ENCODE peak calls at places on chromosomes 6 and 20, in nine cellular contexts. Q, G, K, S, Y, I, D, F and U are unnamed samples.

GRCh38 chr6:10759884-10760329 is 12.3 kb downstream of the TMEM14B start:
- DNase-seq in F (no peak), S (no peak), I (peak), D (no peak), Y (no peak), Q (no peak), G (no peak), K (peak), U (no peak)

GRCh38 chr20:11274137-11274536 is 600.3 kb upstream of the JAG1 start:
- DNase-seq in G (no peak), S (no peak), I (peak), K (peak), Y (peak), F (peak), D (no peak), Q (peak), U (peak)

GRCh38 chr6:1524040-1524480 is 85.7 kb upstream of the FOXC1 start:
- DNase-seq in I (peak), G (no peak), Q (peak), S (peak), F (peak), Y (peak), K (peak), D (peak), U (peak)

GRCh38 chr20:48282591-48283228 is 497.4 kb upstream of the SULF2 start:
- DNase-seq in K (no peak), F (no peak), D (no peak), S (no peak), Y (no peak), G (no peak), I (no peak), Q (no peak), U (no peak)

GRCh38 chr6:85864453-85865401 is 222.0 kb upstream of the SYNCRIP start:
- DNase-seq in D (no peak), F (no peak), Q (no peak), I (peak), Y (no peak), G (no peak), S (no peak), K (peak), U (no peak)

GRCh38 chr6:42254505-42254904 is 36.8 kb upstream of the MRPS10 start:
- DNase-seq in Y (no peak), F (no peak), I (no peak), G (no peak), K (no peak), D (no peak), Q (no peak), S (no peak), U (no peak)

GRCh38 chr6:34277763-34278112 is 28.9 kb upstream of the SMIM29 start:
- DNase-seq in Q (no peak), G (no peak), Y (no peak), K (no peak), F (no peak), D (no peak), I (no peak), S (no peak), U (no peak)

GRCh38 chr20:24587384-24588046 is 118.1 kb downstream of the SYNDIG1 start:
- DNase-seq in F (no peak), G (no peak), K (no peak), S (no peak), Y (peak), I (no peak), Q (no peak), D (no peak), U (no peak)

GRCh38 chr6:16712931-16713484 is 48.3 kb downstream of the ATXN1 start:
- DNase-seq in I (peak), Y (no peak), G (no peak), S (no peak), F (no peak), Q (no peak), D (no peak), K (peak), U (peak)

GRCh38 chr6:87420360-87420759 is 12.6 kb downstream of the CFAP206 start:
- DNase-seq in K (no peak), F (no peak), S (no peak), G (no peak), I (no peak), Y (no peak), D (no peak), Q (no peak), U (no peak)

GRCh38 chr20:33076662-33077398 is 2.6 kb upstream of the BPIFB4 start:
- DNase-seq in K (no peak), D (peak), I (no peak), Y (no peak), S (no peak), Q (no peak), G (no peak), F (no peak), U (no peak)

GRCh38 chr6:149847943-149848267 is 16.3 kb downstream of the LRP11 start:
- DNase-seq in K (no peak), I (no peak), D (no peak), Q (no peak), F (no peak), G (no peak), Y (no peak), S (no peak), U (no peak)

GRCh38 chr6:46370622-46371021 is 120.6 kb downstream of the RCAN2 start:
- DNase-seq in G (no peak), Y (no peak), S (no peak), Q (no peak), D (no peak), I (no peak), K (no peak), F (no peak), U (no peak)

GRCh38 chr20:59042151-59042795 is at the start of gene PRELID3B:
- DNase-seq in Y (no peak), S (no peak), I (peak), K (peak), D (no peak), F (no peak), Q (no peak), G (no peak), U (no peak)

GRCh38 chr20:24634855-24635254 is 165.4 kb downstream of the SYNDIG1 start:
- DNase-seq in F (no peak), K (peak), I (peak), S (no peak), D (no peak), Y (no peak), G (no peak), Q (no peak), U (peak)

GRCh38 chr20:53829086-53829703 is 235.6 kb upstream of the ZNF217 start:
- DNase-seq in F (no peak), S (no peak), I (peak), K (peak), D (no peak), G (no peak), Q (no peak), Y (no peak), U (no peak)

GRCh38 chr6:1285589-1286340 is 26.1 kb upstream of the FOXQ1 start:
- DNase-seq in D (no peak), I (peak), G (no peak), Q (no peak), S (no peak), F (no peak), Y (no peak), K (peak), U (no peak)

GRCh38 chr20:58584051-58584824 is 66.8 kb upstream of the STX16 start:
- DNase-seq in G (no peak), D (no peak), I (no peak), F (no peak), K (no peak), Y (no peak), Q (no peak), S (no peak), U (no peak)

GRCh38 chr6:37503486-37503980 is 3.8 kb upstream of the CCDC167 start:
- DNase-seq in K (no peak), S (no peak), Y (no peak), F (no peak), Q (peak), I (no peak), D (no peak), G (no peak), U (no peak)

GRCh38 chr20:62952373-62953166 is at the start of gene SLC17A9:
- DNase-seq in D (no peak), Q (no peak), Y (peak), G (no peak), S (no peak), K (peak), F (no peak), I (no peak), U (no peak)

GRCh38 chr20:36861875-36862801 is 13.8 kb upstream of the TLDC2 start:
- DNase-seq in S (no peak), G (peak), D (no peak), Y (peak), Q (peak), I (peak), F (no peak), K (peak), U (peak)

GRCh38 chr20:54153847-54154246 is 19.9 kb downstream of the CYP24A1 start:
- DNase-seq in S (no peak), F (no peak), K (no peak), Q (no peak), D (no peak), Y (no peak), I (no peak), G (no peak), U (no peak)

GRCh38 chr20:35297740-35298139 is 5.5 kb upstream of the FAM83C start:
- DNase-seq in G (no peak), F (no peak), Q (no peak), K (no peak), D (no peak), Y (no peak), S (no peak), I (no peak), U (no peak)

GRCh38 chr6:153096792-153097191 is 34.3 kb downstream of the RGS17 start:
- DNase-seq in S (no peak), K (no peak), I (peak), Y (no peak), D (no peak), Q (no peak), F (peak), G (no peak), U (no peak)

GRCh38 chr6:136751478-136751956 is 40.8 kb downstream of the MAP3K5 start:
- DNase-seq in F (no peak), G (no peak), Q (no peak), Y (no peak), I (no peak), K (peak), D (no peak), S (no peak), U (no peak)

GRCh38 chr20:9235518-9235917 is 166.6 kb downstream of the PLCB4 start:
- DNase-seq in K (peak), I (peak), D (no peak), F (no peak), Y (no peak), S (no peak), Q (no peak), G (no peak), U (no peak)

GRCh38 chr20:10622657-10623418 is 51.0 kb downstream of the JAG1 start:
- DNase-seq in Q (no peak), D (no peak), Y (no peak), I (no peak), G (no peak), F (no peak), K (peak), S (no peak), U (no peak)

GRCh38 chr20:12394786-12395185 is 477.1 kb downstream of the BTBD3 start:
- DNase-seq in G (no peak), Q (peak), K (no peak), Y (no peak), S (no peak), I (peak), F (no peak), D (no peak), U (no peak)

GRCh38 chr6:11947063-11947462 is 65.0 kb upstream of the HIVEP1 start:
- DNase-seq in Y (no peak), G (no peak), K (no peak), F (no peak), I (no peak), D (no peak), S (no peak), Q (no peak), U (no peak)

GRCh38 chr6:3603443-3604130 is 146.7 kb upstream of the SLC22A23 start:
- DNase-seq in Q (no peak), S (no peak), Y (no peak), G (no peak), D (no peak), F (no peak), I (peak), K (no peak), U (no peak)

GRCh38 chr6:150129616-150130505 is 13.0 kb upstream of the PPP1R14C start:
- DNase-seq in I (no peak), K (no peak), G (no peak), S (no peak), F (no peak), Y (no peak), D (no peak), Q (no peak), U (peak)

GRCh38 chr6:136351518-136352106 is 62.0 kb upstream of the BCLAF1 start:
- DNase-seq in Q (peak), K (no peak), F (no peak), D (no peak), Y (no peak), S (no peak), I (no peak), G (no peak), U (no peak)

GRCh38 chr20:4664691-4665360 is 56.9 kb upstream of the PRND start:
- DNase-seq in F (no peak), G (no peak), I (no peak), D (no peak), Y (no peak), S (no peak), K (no peak), Q (no peak), U (no peak)

GRCh38 chr6:21914121-21914973 is 320.8 kb downstream of the SOX4 start:
- DNase-seq in D (no peak), Q (no peak), F (peak), Y (no peak), I (peak), K (no peak), G (no peak), S (no peak), U (no peak)

GRCh38 chr20:36676701-36677421 is 30.9 kb upstream of the SLA2 start:
- DNase-seq in D (no peak), F (no peak), I (no peak), G (no peak), K (no peak), Q (no peak), S (no peak), Y (peak), U (no peak)

GRCh38 chr6:113644861-113645575 is 212.1 kb upstream of the MARCKS start:
- DNase-seq in Q (no peak), F (no peak), Y (no peak), K (peak), I (peak), D (no peak), G (no peak), S (no peak), U (no peak)

GRCh38 chr6:170184324-170184723 is 106.6 kb downstream of the DLL1 start:
- DNase-seq in Y (peak), I (no peak), S (no peak), Q (no peak), F (no peak), D (no peak), G (no peak), K (no peak), U (no peak)

GRCh38 chr6:98324406-98324930 is 509.9 kb upstream of the POU3F2 start:
- DNase-seq in I (peak), G (no peak), S (no peak), D (no peak), F (no peak), Y (no peak), Q (peak), K (no peak), U (no peak)

GRCh38 chr6:158706369-158706982 is 56.6 kb downstream of the SYTL3 start:
- DNase-seq in D (no peak), Q (peak), K (peak), F (no peak), S (no peak), G (no peak), Y (no peak), I (peak), U (no peak)